ENCODE peak calls at places on chromosomes 1 and 21, in six cellular contexts. H, D, P, N, Y and V are unnamed samples.

GRCh38 chr1:209733409-209734192 is 22.3 kb upstream of the TRAF3IP3 start:
- DNase-seq in N (no peak), D (no peak), H (no peak), P (no peak), Y (no peak), V (no peak)

GRCh38 chr1:55155522-55155921 is 59.6 kb downstream of the USP24 start:
- DNase-seq in H (peak), N (no peak), D (peak), P (no peak), Y (no peak), V (no peak)

GRCh38 chr1:195748969-195749368 is 859.3 kb downstream of the KCNT2 start:
- DNase-seq in N (no peak), P (no peak), Y (no peak), D (no peak), H (no peak), V (no peak)

GRCh38 chr21:34603002-34603709 is 11.8 kb downstream of the RCAN1 start:
- DNase-seq in H (peak), N (peak), Y (peak), D (peak), P (no peak), V (peak)

GRCh38 chr1:29416825-29417557 is 180.7 kb downstream of the PTPRU start:
- DNase-seq in Y (no peak), P (no peak), D (no peak), N (no peak), H (no peak), V (no peak)

GRCh38 chr1:202281316-202282016 is 60.3 kb downstream of the UBE2T start:
- DNase-seq in H (no peak), D (peak), P (no peak), N (no peak), Y (no peak), V (no peak)

GRCh38 chr1:220409751-220410370 is 118.1 kb upstream of the MARK1 start:
- DNase-seq in Y (no peak), N (no peak), D (peak), H (peak), P (no peak), V (peak)

GRCh38 chr1:234972411-234973191 is 156.0 kb downstream of the TOMM20 start:
- DNase-seq in Y (no peak), P (no peak), H (no peak), D (no peak), N (no peak), V (no peak)

GRCh38 chr1:20483833-20484525 is 2.0 kb downstream of the CAMK2N1 start:
- DNase-seq in P (no peak), H (peak), D (peak), Y (no peak), N (peak), V (no peak)

GRCh38 chr1:234676103-234676594 is 66.2 kb upstream of the IRF2BP2 start:
- DNase-seq in H (peak), N (peak), D (peak), Y (peak), P (no peak), V (peak)

GRCh38 chr21:44547656-44548331 is 3.5 kb downstream of the KRTAP10-2 start:
- DNase-seq in P (no peak), N (no peak), Y (peak), D (no peak), H (no peak), V (no peak)

GRCh38 chr1:162374406-162374805 is 2.2 kb downstream of the SPATA46 start:
- DNase-seq in N (no peak), D (no peak), P (no peak), H (no peak), Y (no peak), V (no peak)

GRCh38 chr1:40450491-40451237 is 388 bp downstream of the ZFP69B start:
- DNase-seq in N (peak), P (no peak), Y (peak), H (peak), D (peak), V (no peak)

GRCh38 chr1:248924696-248925532 is 18.9 kb downstream of the PGBD2 start:
- DNase-seq in Y (peak), P (peak), N (peak), D (peak), H (peak), V (peak)

GRCh38 chr1:245580651-245581050 is 425.9 kb downstream of the KIF26B start:
- DNase-seq in N (no peak), D (no peak), H (no peak), Y (no peak), P (no peak), V (no peak)

GRCh38 chr1:9376886-9377333 is 84.2 kb downstream of the SPSB1 start:
- DNase-seq in Y (no peak), D (no peak), N (no peak), P (no peak), H (no peak), V (no peak)

GRCh38 chr1:2204384-2205190 is 10.0 kb upstream of the FAAP20 start:
- DNase-seq in P (no peak), Y (no peak), H (peak), D (peak), N (peak), V (no peak)

GRCh38 chr1:37399205-37399604 is 75.2 kb upstream of the ZC3H12A start:
- DNase-seq in Y (no peak), H (no peak), D (no peak), N (no peak), P (no peak), V (no peak)

GRCh38 chr1:238088891-238089290 is 198.2 kb upstream of the ZP4 start:
- DNase-seq in Y (no peak), N (no peak), P (no peak), D (no peak), H (no peak), V (no peak)

GRCh38 chr1:53654216-53655210 is 84.5 kb downstream of the GLIS1 start:
- DNase-seq in H (no peak), P (no peak), D (no peak), N (no peak), Y (no peak), V (no peak)

GRCh38 chr1:29517251-29518080 is 281.1 kb downstream of the PTPRU start:
- DNase-seq in Y (no peak), D (no peak), N (no peak), P (no peak), H (no peak), V (no peak)

GRCh38 chr1:182955596-182956588 is 2.9 kb upstream of the SHCBP1L start:
- DNase-seq in H (no peak), Y (no peak), N (no peak), D (no peak), P (no peak), V (no peak)

GRCh38 chr1:34590211-34590623 is 164.6 kb upstream of the GJB5 start:
- DNase-seq in Y (no peak), D (peak), H (peak), P (peak), N (peak), V (no peak)

GRCh38 chr1:184276416-184276815 is 110.4 kb upstream of the C1orf21 start:
- DNase-seq in P (no peak), N (no peak), D (no peak), H (no peak), Y (no peak), V (no peak)

GRCh38 chr1:110478241-110478640 is 27.3 kb downstream of the PROK1 start:
- DNase-seq in D (no peak), P (no peak), Y (no peak), H (no peak), N (no peak), V (no peak)

GRCh38 chr1:18950415-18951026 is 6.0 kb downstream of the IFFO2 start:
- DNase-seq in D (no peak), H (no peak), P (no peak), Y (no peak), N (no peak), V (no peak)
- H3K4me3 ChIP-seq in D (no peak), H (no peak), P (no peak), Y (peak), N (no peak), V (peak)

GRCh38 chr1:178593526-178593925 is 80.6 kb downstream of the TEX35 start:
- DNase-seq in N (no peak), H (peak), Y (no peak), P (no peak), D (no peak), V (no peak)

DNA sequence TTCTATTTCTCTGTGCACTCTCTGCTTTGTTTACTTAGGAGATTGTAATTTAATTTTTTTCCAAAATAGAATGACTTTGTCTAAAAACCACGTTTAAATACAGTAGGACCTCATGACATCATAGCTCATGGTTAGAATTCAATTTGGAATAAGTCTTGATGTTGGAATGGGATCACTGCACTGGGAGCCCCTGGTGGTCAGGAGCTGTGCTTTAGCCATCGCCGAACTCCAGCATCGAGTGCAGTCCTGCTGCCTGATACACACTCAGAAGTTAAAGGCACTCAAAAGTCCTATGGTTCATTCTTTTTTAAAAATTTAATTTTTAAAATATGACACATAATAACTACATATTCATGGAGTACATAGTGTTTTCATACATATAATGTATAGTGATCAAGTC is 75.1 kb downstream of the TEX35 start:
- DNase-seq in D (peak), H (no peak), P (no peak), N (no peak), Y (no peak), V (no peak)
- TF ChIP-seq CTCF in D (peak), H (no peak), P (no peak), N (no peak), Y (peak), V (no peak)

GRCh38 chr1:168316142-168316541 is 35.5 kb downstream of the TBX19 start:
- DNase-seq in H (no peak), N (no peak), Y (no peak), D (no peak), P (no peak), V (no peak)

GRCh38 chr1:168317309-168317708 is 36.6 kb downstream of the TBX19 start:
- DNase-seq in H (no peak), Y (no peak), N (no peak), P (no peak), D (no peak), V (peak)

GRCh38 chr1:168312718-168313604 is 32.3 kb downstream of the TBX19 start:
- DNase-seq in P (no peak), H (no peak), N (no peak), Y (no peak), D (no peak), V (peak)
- TF ChIP-seq EZH2phosphoT487 in P (no peak), H (no peak), N (no peak), Y (no peak), D (no peak), V (no peak)

DNA sequence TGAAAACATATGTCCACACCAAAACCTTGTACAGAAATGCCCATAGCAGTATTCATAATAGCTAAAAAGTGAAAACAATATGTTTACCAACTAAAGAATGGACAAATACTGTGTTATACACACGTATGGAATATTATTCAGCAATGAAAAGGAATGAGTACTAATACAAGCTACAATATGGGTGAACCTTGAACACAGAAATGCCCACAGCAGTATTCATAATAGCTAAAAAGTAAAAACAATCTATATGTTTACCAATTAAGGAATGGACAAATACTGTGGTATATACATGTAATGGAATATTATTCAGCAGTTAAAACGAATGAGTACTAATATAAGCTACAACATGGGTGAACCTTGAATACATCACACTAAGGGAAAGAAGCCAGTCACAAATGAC is 3.0 kb downstream of the BTG3 start:
- DNase-seq in P (no peak), Y (no peak), N (no peak), D (no peak), H (no peak), V (no peak)
- H3K4me3 ChIP-seq in P (no peak), Y (no peak), N (no peak), D (no peak), H (no peak), V (no peak)

DNA sequence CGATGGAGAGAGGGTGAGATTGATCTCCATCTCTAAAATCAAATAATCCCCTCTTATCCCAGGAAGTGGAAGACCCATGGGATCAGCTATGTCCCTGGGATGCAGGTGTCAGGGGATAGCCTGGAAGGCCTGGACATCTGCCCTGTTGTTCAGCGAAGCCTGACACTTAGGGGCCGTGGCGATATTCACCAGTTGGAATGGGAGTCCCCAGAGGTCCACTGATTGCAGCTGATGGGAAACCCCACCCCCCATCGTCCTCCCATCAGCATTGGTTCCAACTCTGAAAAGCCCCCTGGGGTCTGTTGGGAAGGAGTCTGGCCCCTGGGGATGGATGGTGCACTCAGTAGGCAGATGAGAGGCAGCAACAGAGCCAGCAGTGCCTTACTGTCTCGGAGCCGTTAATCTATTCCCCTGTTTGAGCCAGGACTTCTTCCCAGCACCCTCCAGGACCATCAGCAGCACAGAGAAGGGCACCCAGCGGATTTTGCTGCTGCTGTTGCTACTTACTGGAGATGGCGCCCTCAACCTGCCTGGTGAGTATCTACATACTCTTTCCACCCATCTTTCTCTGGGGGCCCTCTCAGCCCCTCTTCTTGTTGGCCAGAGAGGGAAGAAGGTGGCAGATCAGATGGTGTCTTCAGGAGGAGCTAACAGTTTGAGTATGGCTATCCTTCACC is 13.4 kb downstream of the CATSPER4 start:
- DNase-seq in N (no peak), P (no peak), H (no peak), D (peak), Y (peak), V (no peak)
- TF ChIP-seq CTCF in N (no peak), P (no peak), H (no peak), D (peak), Y (peak), V (no peak)

DNA sequence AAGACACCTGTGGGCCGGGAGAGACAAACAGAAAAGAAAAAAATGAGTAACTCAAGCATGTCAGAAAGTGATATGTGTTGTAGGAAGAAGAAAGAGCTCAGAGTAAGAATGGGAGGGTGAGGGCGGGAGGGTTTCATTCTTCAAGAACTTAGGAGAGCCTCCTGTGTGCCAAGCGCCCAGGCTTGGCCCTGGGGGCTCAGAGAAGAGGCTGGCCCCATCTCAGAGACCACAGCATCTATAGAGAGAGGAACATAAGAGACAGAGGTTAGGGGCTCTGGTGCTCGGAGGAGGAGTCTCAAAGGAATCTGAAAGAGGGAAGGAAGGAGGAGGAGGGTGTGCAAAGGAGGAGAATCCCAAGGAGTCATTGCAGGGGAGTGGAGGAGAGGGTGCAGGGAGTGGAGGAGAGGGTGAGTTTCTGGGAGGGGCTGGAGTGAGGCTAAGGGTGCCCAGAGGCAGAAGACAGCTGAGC is 221.4 kb upstream of the VAMP3 start:
- DNase-seq in H (no peak), Y (no peak), N (no peak), D (no peak), P (no peak), V (no peak)
- TF ChIP-seq EZH2phosphoT487 in H (no peak), Y (no peak), N (no peak), D (no peak), P (no peak), V (no peak)

GRCh38 chr1:26409191-26409751 is 1.3 kb upstream of the LIN28A start:
- DNase-seq in D (peak), Y (peak), H (peak), P (no peak), N (no peak), V (no peak)
- H3K4me3 ChIP-seq in D (peak), Y (no peak), H (peak), P (peak), N (no peak), V (no peak)

GRCh38 chr1:222096476-222096772 is 354.5 kb upstream of the DUSP10 start:
- DNase-seq in H (no peak), D (no peak), P (no peak), N (no peak), Y (no peak), V (no peak)
- TF ChIP-seq CTCF in H (no peak), D (no peak), P (no peak), N (no peak), Y (peak), V (no peak)